ENCODE peak calls at places on chromosomes 6 and 20, in nine cellular contexts. H, M, U, F, S, W, K, X and T are unnamed samples.

GRCh38 chr20:54658525-54658924 is 183.1 kb downstream of the DOK5 start:
- DNase-seq in H (no peak), M (no peak), U (no peak), F (no peak), S (no peak), W (no peak), K (no peak), X (no peak), T (no peak)

GRCh38 chr20:63091901-63092659 is 85.3 kb upstream of the BHLHE23 start:
- DNase-seq in H (no peak), M (no peak), U (no peak), F (no peak), S (no peak), W (no peak), K (peak; percentile 4), X (no peak), T (no peak)

GRCh38 chr20:62925420-62926228 is 681 bp downstream of the DIDO1 start:
- DNase-seq in H (peak; percentile 61), M (peak; percentile 80), U (peak; percentile 42), F (peak; percentile 16), S (peak; percentile 21), W (no peak), K (peak; percentile 43), X (no peak), T (peak; percentile 69)

GRCh38 chr6:12324741-12325140 is 34.6 kb downstream of the EDN1 start:
- DNase-seq in H (no peak), M (no peak), U (no peak), F (no peak), S (no peak), W (no peak), K (no peak), X (no peak), T (no peak)

GRCh38 chr20:61053487-61054277 is 198.4 kb upstream of the CDH4 start:
- DNase-seq in H (no peak), M (no peak), U (no peak), F (no peak), S (no peak), W (no peak), K (no peak), X (no peak), T (no peak)

GRCh38 chr6:20559924-20560551 is 25.8 kb downstream of the CDKAL1 start:
- DNase-seq in H (no peak), M (no peak), U (peak; percentile 46), F (no peak), S (peak; percentile 40), W (no peak), K (no peak), X (no peak), T (no peak)

GRCh38 chr6:3373597-3374203 is 83.2 kb downstream of the SLC22A23 start:
- DNase-seq in H (no peak), M (no peak), U (no peak), F (no peak), S (no peak), W (no peak), K (no peak), X (no peak), T (no peak)

GRCh38 chr6:2542858-2543218 is 207.9 kb downstream of the MYLK4 start:
- DNase-seq in H (no peak), M (peak; percentile 99), U (peak; percentile 97), F (peak; percentile 89), S (peak; percentile 96), W (no peak), K (no peak), X (peak; percentile 81), T (peak; percentile 68)

GRCh38 chr20:48785801-48786200 is 42.0 kb downstream of the PREX1 start:
- DNase-seq in H (no peak), M (no peak), U (no peak), F (no peak), S (no peak), W (no peak), K (no peak), X (no peak), T (no peak)

GRCh38 chr6:39777218-39777617 is 15.0 kb upstream of the DAAM2 start:
- DNase-seq in H (peak; percentile 59), M (no peak), U (no peak), F (no peak), S (no peak), W (no peak), K (no peak), X (no peak), T (no peak)

GRCh38 chr20:61350500-61351250 is 98.6 kb downstream of the CDH4 start:
- DNase-seq in H (no peak), M (no peak), U (no peak), F (no peak), S (no peak), W (no peak), K (no peak), X (no peak), T (no peak)

GRCh38 chr20:19451591-19452295 is 239.3 kb downstream of the SLC24A3 start:
- DNase-seq in H (no peak), M (no peak), U (no peak), F (no peak), S (no peak), W (no peak), K (no peak), X (no peak), T (no peak)

GRCh38 chr6:94260755-94261154 is 841.4 kb upstream of the EPHA7 start:
- DNase-seq in H (no peak), M (no peak), U (no peak), F (no peak), S (no peak), W (no peak), K (no peak), X (no peak), T (no peak)

GRCh38 chr6:30227763-30228487 is 14.7 kb upstream of the TRIM26 start:
- DNase-seq in H (no peak), M (no peak), U (no peak), F (no peak), S (no peak), W (no peak), K (no peak), X (no peak), T (peak; percentile 63)

GRCh38 chr6:16320533-16321340 is 82.3 kb downstream of the GMPR start:
- DNase-seq in H (no peak), M (no peak), U (peak; percentile 68), F (peak; percentile 91), S (peak; percentile 58), W (no peak), K (no peak), X (no peak), T (peak; percentile 20)

GRCh38 chr6:82957171-82957894 is 108.3 kb downstream of the UBE3D start:
- DNase-seq in H (no peak), M (no peak), U (no peak), F (peak; percentile 35), S (no peak), W (no peak), K (no peak), X (no peak), T (no peak)

GRCh38 chr6:22296936-22297335 is at the start of gene PRL:
- DNase-seq in H (no peak), M (no peak), U (no peak), F (no peak), S (no peak), W (no peak), K (no peak), X (no peak), T (no peak)

GRCh38 chr6:2771021-2771558 is 5.9 kb downstream of the WRNIP1 start:
- DNase-seq in H (no peak), M (no peak), U (no peak), F (no peak), S (no peak), W (no peak), K (no peak), X (no peak), T (no peak)

GRCh38 chr20:23541330-23541729 is 27.0 kb downstream of the CST9L start:
- DNase-seq in H (peak; percentile 25), M (peak; percentile 20), U (no peak), F (no peak), S (no peak), W (no peak), K (no peak), X (no peak), T (no peak)

GRCh38 chr6:73169633-73170032 is 55.7 kb downstream of the KHDC1L start:
- DNase-seq in H (no peak), M (no peak), U (no peak), F (no peak), S (no peak), W (no peak), K (no peak), X (no peak), T (no peak)

GRCh38 chr20:50874111-50874757 is 57.0 kb downstream of the ADNP start:
- DNase-seq in H (no peak), M (no peak), U (no peak), F (no peak), S (no peak), W (no peak), K (no peak), X (no peak), T (no peak)

GRCh38 chr6:161918608-161919205 is 644.8 kb upstream of the AGPAT4 start:
- DNase-seq in H (no peak), M (no peak), U (no peak), F (no peak), S (no peak), W (no peak), K (no peak), X (no peak), T (no peak)

GRCh38 chr20:44827401-44827800 is 17.1 kb upstream of the RIMS4 start:
- DNase-seq in H (no peak), M (no peak), U (no peak), F (no peak), S (no peak), W (no peak), K (no peak), X (no peak), T (no peak)
- TF ChIP-seq CTCF in H (no peak), M (no peak), U (no peak), F (no peak), S (no peak), W (no peak), K (no peak), X (no peak), T (no peak)

GRCh38 chr6:14165091-14165490 is 47.5 kb downstream of the CD83 start:
- DNase-seq in H (no peak), M (no peak), U (peak; percentile 52), F (peak; percentile 71), S (peak; percentile 83), W (no peak), K (no peak), X (peak; percentile 89), T (no peak)
- TF ChIP-seq CTCF in H (no peak), M (no peak), U (no peak), F (no peak), S (no peak), W (no peak), K (no peak), X (no peak), T (no peak)

DNA sequence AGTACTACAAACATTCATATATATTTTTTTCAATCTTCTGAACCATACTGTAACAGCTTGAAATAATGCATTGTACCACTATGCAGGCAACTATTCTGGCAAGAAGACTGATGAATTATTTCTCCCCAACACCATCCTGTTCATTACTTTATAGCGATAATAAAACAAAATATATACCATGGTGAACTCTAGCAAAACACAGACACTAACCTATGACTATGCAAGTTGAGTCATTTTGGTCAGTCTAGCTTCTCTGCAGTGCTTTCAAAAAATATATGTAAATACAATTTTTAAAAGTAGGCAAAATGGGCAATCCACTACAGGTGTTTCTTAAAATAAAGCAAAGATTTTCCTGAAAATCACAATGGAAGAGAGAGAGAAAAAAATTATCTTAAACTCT is 20.3 kb downstream of the PHIP start:
- DNase-seq in H (no peak), M (no peak), U (no peak), F (peak; percentile 12), S (no peak), W (no peak), K (no peak), X (no peak), T (no peak)
- TF ChIP-seq CTCF in H (no peak), M (no peak), U (no peak), F (no peak), S (no peak), W (no peak), K (no peak), X (no peak), T (no peak)

GRCh38 chr20:32470025-32470861 is 112.1 kb downstream of the ASXL1 start:
- DNase-seq in H (peak; percentile 64), M (peak; percentile 77), U (peak; percentile 93), F (peak; percentile 70), S (peak; percentile 90), W (no peak), K (peak; percentile 69), X (no peak), T (peak; percentile 57)
- TF ChIP-seq CTCF in H (peak; percentile 51), M (peak; percentile 62), U (peak; percentile 76), F (peak; percentile 36), S (peak; percentile 63), W (peak; percentile 41), K (peak; percentile 22), X (peak; percentile 49), T (peak; percentile 33)